ENCODE peak calls at places on chromosomes 1 and 21, in four cellular contexts. J is SK-N-SH, D is K562, L is HepG2. O is an unnamed sample.

GRCh38 chr1:24020470-24020869 is 40.3 kb upstream of the SRSF10 start:
- DNase-seq in J (no peak), D (peak), L (no peak), O (no peak)

GRCh38 chr1:234649432-234650081 is 39.6 kb upstream of the IRF2BP2 start:
- DNase-seq in J (no peak), D (no peak), L (no peak), O (no peak)

GRCh38 chr1:92934395-92935378 is 26.6 kb downstream of the DIPK1A start:
- DNase-seq in J (peak), D (no peak), L (no peak), O (no peak)

GRCh38 chr1:175481126-175482071 is 262.0 kb downstream of the TNR start:
- DNase-seq in J (no peak), D (peak), L (no peak), O (no peak)

GRCh38 chr1:166910396-166910994 is 34.4 kb upstream of the TADA1 start:
- DNase-seq in J (peak), D (peak), L (peak), O (peak)

GRCh38 chr1:15945832-15946448 is 30.0 kb downstream of the ZBTB17 start:
- DNase-seq in J (no peak), D (no peak), L (no peak), O (no peak)

GRCh38 chr1:200409203-200409760 is 554 bp downstream of the ZNF281 start:
- DNase-seq in J (no peak), D (peak), L (no peak), O (peak)

GRCh38 chr1:26317612-26318337 is at the start of gene CD52:
- DNase-seq in J (no peak), D (peak), L (no peak), O (peak)

GRCh38 chr1:46131727-46132528 is 501 bp downstream of the PIK3R3 start:
- DNase-seq in J (peak), D (peak), L (no peak), O (no peak)

GRCh38 chr21:35412231-35412630 is 363.1 kb upstream of the RUNX1 start:
- DNase-seq in J (no peak), D (no peak), L (no peak), O (no peak)

GRCh38 chr1:110060034-110060661 is 10.3 kb downstream of the ALX3 start:
- DNase-seq in J (no peak), D (peak), L (peak), O (peak)

GRCh38 chr1:42756956-42757891 is 9.6 kb downstream of the P3H1 start:
- DNase-seq in J (peak), D (peak), L (peak), O (no peak)

GRCh38 chr1:67771152-67771551 is 62.1 kb downstream of the GNG12 start:
- DNase-seq in J (no peak), D (peak), L (no peak), O (no peak)

GRCh38 chr1:10490271-10490970 is 15.7 kb downstream of the PEX14 start:
- DNase-seq in J (no peak), D (no peak), L (no peak), O (no peak)

GRCh38 chr1:179353546-179353945 is 12.2 kb upstream of the AXDND1 start:
- DNase-seq in J (no peak), D (no peak), L (no peak), O (no peak)

GRCh38 chr1:88673446-88673845 is 10.6 kb upstream of the PKN2 start:
- DNase-seq in J (no peak), D (no peak), L (no peak), O (no peak)

GRCh38 chr1:243642936-243643335 is 207.1 kb downstream of the AKT3 start:
- DNase-seq in J (no peak), D (no peak), L (no peak), O (no peak)

GRCh38 chr21:14684071-14684470 is 138.0 kb upstream of the SAMSN1 start:
- DNase-seq in J (no peak), D (no peak), L (no peak), O (no peak)

GRCh38 chr1:22056043-22056442 is 3.5 kb downstream of the CDC42 start:
- DNase-seq in J (no peak), D (no peak), L (no peak), O (no peak)

GRCh38 chr1:22053018-22053860 is 730 bp downstream of the CDC42 start:
- DNase-seq in J (peak), D (peak), L (peak), O (peak)

GRCh38 chr1:22055463-22055862 is 3.0 kb downstream of the CDC42 start:
- DNase-seq in J (no peak), D (no peak), L (no peak), O (no peak)

GRCh38 chr1:22052115-22053017 is at the start of gene CDC42:
- DNase-seq in J (peak), D (peak), L (peak), O (peak)

DNA sequence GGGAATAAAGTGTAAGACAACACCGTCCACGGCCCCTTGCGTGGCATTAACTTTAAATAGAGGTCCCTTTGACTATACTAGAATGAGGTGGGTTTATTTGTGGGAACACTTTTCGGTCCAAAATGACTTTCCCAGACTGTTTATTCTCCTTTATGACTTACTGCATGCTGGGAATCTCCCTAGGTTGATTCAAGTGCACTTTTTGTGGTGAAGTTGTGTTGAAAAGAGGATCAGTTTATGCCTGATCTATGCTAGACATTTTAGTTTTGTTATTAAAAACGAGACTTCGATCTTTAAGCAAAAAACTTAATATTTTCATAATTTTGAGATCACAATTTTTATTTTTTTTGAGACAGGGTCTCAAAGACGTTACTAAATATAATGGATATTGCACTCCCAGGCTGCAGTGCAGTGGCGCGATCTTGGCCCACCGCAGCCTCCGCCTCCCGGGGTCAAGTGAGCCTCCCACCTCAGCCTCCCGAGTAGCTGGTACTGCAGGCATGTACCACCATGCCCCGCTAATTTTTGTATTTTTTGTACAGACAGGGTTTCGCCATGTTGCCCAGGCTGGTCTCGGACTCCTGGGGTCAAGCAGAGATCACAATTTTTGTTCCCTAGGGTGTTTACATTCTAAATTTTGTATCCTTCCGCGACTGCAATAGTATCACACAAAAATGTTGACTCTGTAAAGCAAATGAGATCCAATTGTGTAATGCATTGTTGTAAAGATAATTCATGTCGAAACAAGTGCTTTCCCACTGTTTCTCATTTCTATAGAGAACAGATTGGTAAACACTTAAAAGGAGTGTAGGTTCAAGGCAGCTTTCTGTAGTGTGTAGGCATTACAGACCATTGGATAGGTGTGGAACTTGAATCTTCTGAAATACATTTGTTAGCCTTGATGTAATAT is 1.6 kb downstream of the CDC42 start:
- DNase-seq in J (no peak), D (no peak), L (no peak), O (no peak)
- TF ChIP-seq MAX in J (no peak), D (no peak), L (no peak), O (no peak)

GRCh38 chr1:63074321-63074720 is 248.0 kb upstream of the FOXD3 start:
- DNase-seq in J (peak), D (no peak), L (no peak), O (no peak)

GRCh38 chr1:63068626-63069025 is 253.7 kb upstream of the FOXD3 start:
- DNase-seq in J (no peak), D (no peak), L (no peak), O (no peak)

GRCh38 chr1:63069214-63069613 is 253.2 kb upstream of the FOXD3 start:
- DNase-seq in J (no peak), D (no peak), L (no peak), O (no peak)

DNA sequence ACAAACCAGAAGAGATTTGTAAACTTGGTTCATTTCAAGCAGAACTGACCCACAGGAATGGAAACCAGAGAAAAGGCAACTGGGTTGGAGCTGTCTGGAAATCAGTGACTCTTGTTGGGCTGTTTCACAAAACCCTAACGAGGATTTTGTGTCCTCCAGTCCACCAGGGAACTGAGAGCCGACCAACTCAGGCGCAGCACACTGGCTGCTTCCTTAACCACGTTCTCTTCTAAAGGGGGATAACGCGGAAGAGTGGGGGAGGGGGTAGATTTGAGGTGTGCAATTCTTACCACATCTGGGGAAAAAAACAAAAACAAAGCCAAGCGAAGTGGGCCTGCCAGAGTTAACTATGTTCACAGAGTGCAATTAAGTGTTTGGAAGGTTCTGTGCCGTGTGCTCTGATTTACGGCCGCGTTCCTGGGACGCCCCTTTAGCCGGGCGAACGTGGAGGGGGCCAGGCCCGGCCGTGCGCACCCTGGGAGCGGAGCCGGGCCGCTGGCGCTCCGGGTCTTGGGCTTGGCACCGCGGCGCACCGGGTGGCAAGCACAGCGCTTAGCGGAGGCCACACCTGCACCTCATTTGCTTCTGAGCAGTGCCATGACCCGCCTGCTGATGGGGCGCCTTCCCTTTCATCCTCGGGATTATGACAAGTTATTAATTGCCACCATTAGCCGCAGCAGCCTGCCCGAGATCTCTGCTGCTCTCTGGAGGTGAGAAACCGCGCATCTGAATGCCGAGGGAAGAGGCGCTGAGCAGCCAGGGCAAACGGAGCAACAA is 248.6 kb upstream of the FOXD3 start:
- DNase-seq in J (peak), D (no peak), L (no peak), O (peak)
- TF ChIP-seq FOXJ3 in J (no peak), D (no peak), L (no peak), O (no peak)

DNA sequence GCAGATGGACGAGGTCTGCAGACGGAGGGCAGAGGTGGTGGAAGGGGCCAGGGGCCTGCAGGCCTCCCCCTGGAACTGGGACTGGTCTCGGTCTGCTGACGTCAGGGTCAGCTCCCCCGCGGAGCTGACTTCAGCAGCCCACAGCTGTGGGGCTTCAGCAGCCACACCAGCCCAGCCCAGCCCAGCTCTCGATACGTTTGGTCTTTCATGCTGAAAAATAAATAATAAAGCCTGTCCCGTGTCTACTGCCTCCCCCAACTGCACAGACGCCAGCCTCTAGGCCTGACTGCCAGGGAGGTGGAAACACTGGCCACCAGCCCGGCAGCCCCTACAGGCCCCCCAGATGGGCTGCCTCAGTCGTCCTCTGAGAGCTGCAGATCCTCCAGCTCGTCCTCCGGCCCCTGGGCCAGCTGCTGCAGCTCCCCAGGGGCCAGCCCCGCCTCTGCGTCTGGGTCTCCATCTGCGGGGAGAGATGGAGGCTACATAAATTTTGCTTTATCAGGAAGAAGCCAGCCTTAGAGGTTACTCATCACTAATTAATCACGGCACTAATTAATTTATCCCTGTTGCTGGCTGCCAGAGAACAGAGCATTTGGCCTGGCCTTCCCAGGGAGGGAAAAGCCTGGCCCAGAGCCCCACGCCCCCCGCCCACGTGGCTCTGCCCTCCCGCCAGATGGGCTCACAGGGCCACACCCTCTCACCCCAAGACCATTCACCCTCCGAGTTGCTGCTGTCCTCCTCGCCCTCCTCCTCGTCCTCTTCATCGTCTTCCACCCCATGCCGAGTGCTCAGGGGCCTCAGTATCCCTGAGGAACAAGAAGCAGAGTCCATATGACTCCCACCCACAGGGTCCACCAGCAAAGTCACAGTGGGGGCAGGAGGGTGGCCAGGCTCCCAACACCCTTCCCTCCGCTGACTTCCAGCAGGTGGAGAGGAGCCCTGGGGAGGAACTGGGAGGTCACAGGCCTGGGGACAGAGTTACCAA is 14.4 kb downstream of the NOC2L start:
- DNase-seq in J (peak), D (no peak), L (no peak), O (no peak)
- TF ChIP-seq MAX in J (no peak), D (peak), L (no peak), O (no peak)

GRCh38 chr1:22747021-22747734 is 36.5 kb downstream of the EPHB2 start:
- DNase-seq in J (no peak), D (no peak), L (no peak), O (no peak)
- TF ChIP-seq FOXJ3 in J (no peak), D (no peak), L (no peak), O (no peak)

DNA sequence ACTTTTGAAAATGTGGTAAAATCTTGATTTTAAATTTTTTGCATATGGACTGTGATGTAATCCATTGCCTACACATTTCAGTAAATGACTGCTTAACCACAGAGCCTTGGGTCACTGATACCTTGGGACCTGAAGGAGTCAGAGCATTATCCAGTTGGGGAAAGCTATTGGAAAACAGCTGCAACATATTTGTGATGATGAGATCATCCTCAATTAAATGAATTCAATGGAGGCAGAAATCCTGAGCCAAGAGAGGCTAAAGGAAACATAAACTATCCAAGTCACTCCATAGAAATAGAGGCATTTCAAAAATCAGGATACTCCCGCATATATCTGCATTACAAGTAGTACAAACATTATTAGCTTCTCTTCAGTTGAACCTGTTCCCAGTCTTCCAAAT is 99.8 kb upstream of the PRMT6 start:
- DNase-seq in J (no peak), D (no peak), L (no peak), O (no peak)
- TF ChIP-seq MAX in J (no peak), D (no peak), L (no peak), O (no peak)

DNA sequence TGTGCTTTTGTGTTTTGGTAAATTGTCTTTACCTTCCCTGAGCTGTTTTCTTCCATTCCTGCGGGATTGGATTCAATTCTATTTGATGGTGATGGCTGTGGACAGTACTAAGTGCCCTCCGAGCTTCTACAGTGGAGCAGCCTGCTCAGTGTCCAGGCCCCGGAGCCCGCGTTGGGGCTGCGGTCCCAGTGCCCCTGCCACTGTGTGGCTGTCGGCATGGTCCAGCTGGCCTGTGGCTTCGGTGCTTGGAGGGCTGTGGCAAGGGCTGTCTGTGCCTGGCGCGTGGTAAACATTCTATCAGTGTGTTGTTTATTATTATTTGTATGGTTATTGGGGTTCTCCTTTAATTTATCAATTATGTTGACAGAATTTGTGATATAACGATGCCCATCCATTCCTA is 109.1 kb upstream of the COL6A1 start:
- DNase-seq in J (no peak), D (no peak), L (no peak), O (no peak)
- TF ChIP-seq FOXJ3 in J (no peak), D (no peak), L (no peak), O (no peak)

DNA sequence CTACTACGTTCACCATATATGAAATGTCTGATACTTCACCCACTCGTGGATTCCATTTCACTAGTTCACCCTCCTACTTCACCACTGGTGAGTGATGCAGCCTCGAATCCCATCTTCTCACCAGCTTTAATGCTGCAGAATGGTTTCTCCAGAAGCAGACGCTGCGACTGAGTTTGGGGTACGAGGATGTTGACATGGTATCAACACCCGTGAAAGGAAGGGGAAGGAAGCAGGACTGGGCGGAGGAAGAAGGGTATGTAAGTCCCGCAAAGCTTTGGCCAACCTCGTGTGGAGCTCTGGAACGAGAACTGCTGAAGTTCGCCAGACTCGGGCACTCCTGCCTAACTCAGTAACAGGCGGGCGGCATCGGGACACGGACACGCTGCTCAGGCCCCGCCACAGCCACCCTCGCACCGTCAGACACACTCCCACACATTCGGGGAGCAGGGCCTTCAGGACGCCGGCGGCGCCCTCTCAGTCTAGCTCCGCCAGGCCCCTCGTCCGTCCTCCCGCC is 833 bp upstream of the DIP2A start:
- DNase-seq in J (peak), D (peak), L (peak), O (no peak)
- TF ChIP-seq MAX in J (no peak), D (no peak), L (no peak), O (no peak)

GRCh38 chr21:42777757-42778344 is 101.5 kb downstream of the WDR4 start:
- DNase-seq in J (no peak), D (no peak), L (no peak), O (no peak)
- TF ChIP-seq FOXJ3 in J (no peak), D (no peak), L (no peak), O (no peak)

DNA sequence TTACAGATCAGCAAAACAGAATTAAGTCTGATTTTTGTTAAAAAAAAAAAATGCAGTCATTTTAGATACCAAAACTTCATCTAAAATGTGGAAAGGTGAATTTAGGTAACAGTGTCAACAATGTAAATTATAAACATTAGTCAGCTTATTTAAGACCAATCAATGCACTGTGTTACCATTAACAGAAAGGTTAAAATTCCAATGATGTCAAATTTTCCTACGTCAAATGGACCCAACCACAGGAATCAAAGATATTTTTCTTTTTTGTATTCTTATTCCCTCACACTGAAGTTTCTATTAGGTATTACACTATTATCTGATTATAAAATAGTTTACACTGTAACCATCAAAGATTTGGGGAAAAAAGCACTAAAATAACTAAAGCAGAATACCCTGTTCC is 6.5 kb downstream of the ARHGAP29 start:
- DNase-seq in J (no peak), D (no peak), L (no peak), O (no peak)
- TF ChIP-seq MAX in J (no peak), D (no peak), L (no peak), O (no peak)

O was measured in WTC11.